ENCODE peak calls at places on chromosomes 13 and 19, in five cellular contexts. G is NCI-H2029; A is kidney glomerular epithelial cell; I is activated CD4-positive, alpha-beta T cell treated with anti-CD3 and anti-CD28 coated beads, Interleukin-2, amount 50 U/mL, for 48 hours; J is A549. F is an unnamed sample.

GRCh38 chr13:87884874-87885273 is 213.7 kb downstream of the SLITRK5 start:
- DNase-seq in G (no peak), A (peak), I (no peak), J (no peak), F (no peak)

GRCh38 chr19:33496496-33496895 is 25.1 kb downstream of the PEPD start:
- DNase-seq in G (no peak), A (no peak), I (no peak), J (no peak), F (no peak)

GRCh38 chr13:111909501-111909900 is 157.4 kb upstream of the SOX1 start:
- DNase-seq in G (no peak), A (no peak), I (no peak), J (no peak), F (no peak)

GRCh38 chr19:49988433-49988832 is 27.5 kb upstream of the SIGLEC11 start:
- DNase-seq in G (no peak), A (no peak), I (peak), J (no peak), F (no peak)

GRCh38 chr19:14248578-14249011 is 42.6 kb upstream of the ADGRL1 start:
- DNase-seq in G (peak), A (no peak), I (peak), J (no peak), F (peak)

GRCh38 chr13:40812724-40813445 is 23.5 kb downstream of the SLC25A15 start:
- DNase-seq in G (no peak), A (peak), I (no peak), J (no peak), F (peak)

GRCh38 chr13:24202215-24202614 is 41.7 kb downstream of the SPATA13 start:
- DNase-seq in G (no peak), A (no peak), I (no peak), J (no peak), F (no peak)

GRCh38 chr13:104281910-104282309 is 1215.7 kb upstream of the SLC10A2 start:
- DNase-seq in G (no peak), A (no peak), I (no peak), J (no peak), F (no peak)

GRCh38 chr13:83372786-83373185 is 509.5 kb downstream of the SLITRK1 start:
- DNase-seq in G (no peak), A (no peak), I (no peak), J (no peak), F (no peak)

GRCh38 chr19:1147934-1148549 is 26.0 kb downstream of the SBNO2 start:
- DNase-seq in G (no peak), A (no peak), I (no peak), J (no peak), F (no peak)

GRCh38 chr19:15296841-15297415 is 35.4 kb downstream of the BRD4 start:
- DNase-seq in G (no peak), A (no peak), I (no peak), J (no peak), F (no peak)

GRCh38 chr13:89733686-89734085 is 1613.8 kb upstream of the MIR17HG start:
- DNase-seq in G (no peak), A (no peak), I (no peak), J (no peak), F (no peak)

GRCh38 chr13:59672445-59672844 is 491.3 kb downstream of the DIAPH3 start:
- DNase-seq in G (no peak), A (no peak), I (no peak), J (no peak), F (no peak)

GRCh38 chr19:54462072-54462712 is 1.4 kb downstream of the LENG9 start:
- DNase-seq in G (no peak), A (no peak), I (peak), J (no peak), F (no peak)

GRCh38 chr13:32267836-32268439 is 47.2 kb downstream of the ZAR1L start:
- DNase-seq in G (no peak), A (no peak), I (peak), J (no peak), F (no peak)

GRCh38 chr19:5593245-5593962 is 25.7 kb upstream of the TINCR start:
- DNase-seq in G (no peak), A (no peak), I (no peak), J (no peak), F (no peak)

GRCh38 chr13:26518433-26519084 is 38.9 kb upstream of the WASF3 start:
- DNase-seq in G (no peak), A (no peak), I (no peak), J (no peak), F (no peak)

GRCh38 chr19:32676186-32676894 is 692 bp downstream of the RGS9BP start:
- DNase-seq in G (peak), A (no peak), I (peak), J (peak), F (no peak)

GRCh38 chr19:5116292-5116691 is 147.4 kb downstream of the KDM4B start:
- DNase-seq in G (no peak), A (no peak), I (no peak), J (no peak), F (no peak)

GRCh38 chr13:102020611-102021216 is 381.1 kb downstream of the FGF14 start:
- DNase-seq in G (no peak), A (peak), I (no peak), J (no peak), F (no peak)

GRCh38 chr19:36686365-36687213 is 823 bp upstream of the ZNF567 start:
- DNase-seq in G (no peak), A (no peak), I (peak), J (no peak), F (peak)

GRCh38 chr13:94706854-94707399 is 5.4 kb downstream of the SOX21 start:
- DNase-seq in G (no peak), A (no peak), I (no peak), J (no peak), F (no peak)

GRCh38 chr19:17751103-17751911 is at the start of gene FCHO1:
- DNase-seq in G (no peak), A (no peak), I (peak), J (no peak), F (peak)

GRCh38 chr13:40478775-40479174 is 187.7 kb downstream of the FOXO1 start:
- DNase-seq in G (no peak), A (no peak), I (no peak), J (no peak), F (no peak)

GRCh38 chr13:28497143-28497876 is 2.4 kb upstream of the FLT1 start:
- DNase-seq in G (no peak), A (no peak), I (no peak), J (no peak), F (peak)

GRCh38 chr13:32408999-32409313 is 19.0 kb downstream of the N4BP2L1 start:
- DNase-seq in G (peak), A (no peak), I (no peak), J (no peak), F (no peak)

GRCh38 chr13:30818323-30818960 is 83.1 kb downstream of the ALOX5AP start:
- DNase-seq in G (no peak), A (peak), I (no peak), J (no peak), F (no peak)

GRCh38 chr13:33279898-33280549 is 5.5 kb downstream of the STARD13 start:
- DNase-seq in G (no peak), A (peak), I (no peak), J (peak), F (no peak)

GRCh38 chr19:47469419-47469700 is 2.3 kb downstream of the SLC8A2 start:
- DNase-seq in G (no peak), A (no peak), I (no peak), J (no peak), F (no peak)

GRCh38 chr19:9858766-9859165 is 23.6 kb downstream of the PIN1 start:
- DNase-seq in G (no peak), A (no peak), I (no peak), J (no peak), F (no peak)

GRCh38 chr19:12095111-12095790 is 30.7 kb downstream of the ZNF844 start:
- DNase-seq in G (no peak), A (no peak), I (no peak), J (no peak), F (no peak)

GRCh38 chr13:20972731-20973130 is 70.2 kb upstream of the XPO4 start:
- DNase-seq in G (no peak), A (no peak), I (no peak), J (no peak), F (no peak)

GRCh38 chr13:86731987-86732386 is 932.8 kb upstream of the SLITRK6 start:
- DNase-seq in G (no peak), A (no peak), I (no peak), J (no peak), F (no peak)

GRCh38 chr13:42970824-42971669 is 21.0 kb downstream of the EPSTI1 start:
- DNase-seq in G (no peak), A (peak), I (peak), J (peak), F (peak)

GRCh38 chr19:55611300-55611982 is 6.0 kb downstream of the ZNF865 start:
- DNase-seq in G (no peak), A (no peak), I (no peak), J (no peak), F (no peak)

GRCh38 chr13:24087611-24088235 is 72.8 kb upstream of the SPATA13 start:
- DNase-seq in G (no peak), A (no peak), I (no peak), J (no peak), F (no peak)

GRCh38 chr13:96218475-96218874 is 128.6 kb downstream of the HS6ST3 start:
- DNase-seq in G (no peak), A (no peak), I (no peak), J (no peak), F (no peak)